ENCODE peak calls at places on chromosomes 16 and 17, in ten cellular contexts. P is Daoy; H is heart left ventricle; M is CD4-positive, alpha-beta memory T cell; K is posterior cingulate gyrus; S is left colon; X is heart right ventricle; B is WERI-Rb-1; U is GM23338; T is endothelial cell. V is an unnamed sample.
A peak's percentile ranks its signal among the peaks of the same experiment; 100 is the strongest.

GRCh38 chr16:85522842-85523601 is 90.1 kb upstream of the GSE1 start:
- DNase-seq in H (no peak), S (no peak), U (no peak), M (no peak), T (no peak), X (peak; percentile 68), B (peak; percentile 59), P (peak; percentile 73), K (no peak), V (no peak)

GRCh38 chr17:17778308-17779014 is 58.3 kb downstream of the SREBF1 start:
- DNase-seq in X (peak; percentile 76), S (peak; percentile 77), U (no peak), M (no peak), B (no peak), T (no peak), K (no peak), P (no peak), H (peak; percentile 86), V (peak; percentile 89)

GRCh38 chr17:50584749-50585148 is 24.2 kb downstream of the CACNA1G start:
- DNase-seq in H (no peak), X (no peak), K (no peak), S (no peak), U (no peak), B (no peak), T (no peak), P (no peak), M (no peak), V (no peak)

GRCh38 chr17:1275205-1275961 is 4.1 kb upstream of the TRARG1 start:
- DNase-seq in S (no peak), U (no peak), H (no peak), B (no peak), T (no peak), P (no peak), X (no peak), K (no peak), M (no peak), V (no peak)

GRCh38 chr17:42132941-42133340 is 10.3 kb downstream of the HSPB9 start:
- DNase-seq in P (peak; percentile 86), U (no peak), S (peak; percentile 81), X (no peak), T (no peak), B (no peak), H (peak; percentile 65), K (peak; percentile 64), M (no peak), V (peak; percentile 67)

GRCh38 chr17:74903034-74903433 is 9.6 kb upstream of the FADS6 start:
- DNase-seq in K (no peak), M (no peak), B (no peak), S (no peak), H (no peak), U (no peak), X (no peak), P (no peak), T (no peak), V (no peak)

GRCh38 chr16:53445534-53445933 is 11.3 kb downstream of the RBL2 start:
- DNase-seq in T (no peak), K (no peak), X (no peak), S (no peak), U (no peak), B (no peak), H (no peak), P (no peak), M (peak; percentile 22), V (no peak)

GRCh38 chr16:23104032-23104955 is 45.0 kb downstream of the USP31 start:
- DNase-seq in T (no peak), K (no peak), X (no peak), H (no peak), S (no peak), M (no peak), B (no peak), U (no peak), P (no peak), V (no peak)

GRCh38 chr16:88882358-88883030 is 16.0 kb upstream of the PABPN1L start:
- DNase-seq in B (no peak), P (no peak), M (peak; percentile 12), T (no peak), H (no peak), S (peak; percentile 68), X (no peak), U (no peak), K (no peak), V (peak; percentile 54)

GRCh38 chr17:16552637-16553045 is 16.4 kb downstream of the ZNF287 start:
- DNase-seq in U (no peak), H (no peak), P (no peak), B (no peak), X (no peak), K (no peak), S (no peak), T (no peak), M (no peak), V (no peak)

GRCh38 chr17:58630883-58631522 is 60.8 kb downstream of the TEX14 start:
- DNase-seq in U (peak; percentile 73), T (peak; percentile 46), B (peak; percentile 84), K (peak; percentile 12), H (no peak), M (no peak), X (no peak), P (peak; percentile 90), S (peak; percentile 29), V (no peak)

GRCh38 chr17:72143245-72143644 is 22.4 kb downstream of the SOX9 start:
- DNase-seq in B (no peak), P (no peak), K (no peak), U (no peak), M (no peak), S (peak; percentile 30), T (no peak), H (no peak), X (no peak), V (no peak)

GRCh38 chr17:78798695-78799559 is 16.9 kb upstream of the CYTH1 start:
- DNase-seq in B (peak; percentile 62), H (no peak), X (no peak), U (peak; percentile 27), S (no peak), K (no peak), T (no peak), M (peak; percentile 50), P (no peak), V (peak; percentile 38)

GRCh38 chr17:40910441-40910841 is 25.4 kb upstream of the KRT20 start:
- DNase-seq in X (no peak), K (no peak), P (no peak), T (no peak), U (no peak), B (no peak), M (no peak), H (no peak), S (no peak), V (no peak)

GRCh38 chr16:72246423-72246822 is 74.5 kb upstream of the PMFBP1 start:
- DNase-seq in H (no peak), K (no peak), P (no peak), M (no peak), T (no peak), X (no peak), B (no peak), U (no peak), S (no peak), V (no peak)

GRCh38 chr17:49928826-49929475 is 40.0 kb upstream of the DLX4 start:
- DNase-seq in X (no peak), P (peak; percentile 59), K (no peak), M (no peak), H (no peak), U (no peak), T (no peak), S (no peak), B (peak; percentile 43), V (no peak)

GRCh38 chr16:57863434-57864160 is 61.3 kb upstream of the KIFC3 start:
- DNase-seq in B (peak; percentile 74), P (peak; percentile 64), T (peak; percentile 37), K (peak; percentile 52), S (peak; percentile 52), U (peak; percentile 88), H (peak; percentile 61), M (no peak), X (peak; percentile 41), V (peak; percentile 71)

GRCh38 chr16:87464691-87465300 is 28.0 kb downstream of the ZCCHC14 start:
- DNase-seq in B (no peak), S (peak; percentile 75), P (peak; percentile 88), K (no peak), H (peak; percentile 84), T (peak; percentile 45), U (no peak), M (no peak), X (peak; percentile 60), V (peak; percentile 81)

GRCh38 chr17:37535906-37536305 is 46.2 kb downstream of the DUSP14 start:
- DNase-seq in U (no peak), M (no peak), P (no peak), K (no peak), H (no peak), X (no peak), T (no peak), B (no peak), S (no peak), V (no peak)

GRCh38 chr17:82267575-82268379 is 5.7 kb downstream of the CSNK1D start:
- DNase-seq in K (peak; percentile 86), S (peak; percentile 96), P (peak; percentile 94), X (peak; percentile 91), T (no peak), B (no peak), H (peak; percentile 96), U (no peak), M (no peak), V (peak; percentile 96)

GRCh38 chr17:20968913-20969616 is 73.7 kb downstream of the USP22 start:
- DNase-seq in K (no peak), P (no peak), M (no peak), B (no peak), X (no peak), U (no peak), S (no peak), T (no peak), H (no peak), V (no peak)

GRCh38 chr16:4309833-4310266 is 6.0 kb upstream of the GLIS2 start:
- DNase-seq in K (no peak), H (peak; percentile 64), M (peak; percentile 41), X (peak; percentile 56), T (peak; percentile 80), U (peak; percentile 95), P (peak; percentile 80), B (no peak), S (peak; percentile 68), V (peak; percentile 73)

GRCh38 chr17:67400193-67400592 is 23.1 kb downstream of the PITPNC1 start:
- DNase-seq in S (no peak), X (no peak), T (no peak), P (no peak), K (no peak), U (no peak), B (no peak), M (peak; percentile 50), H (no peak), V (no peak)

GRCh38 chr16:75555707-75556512 is at the start of gene TMEM231:
- DNase-seq in K (peak; percentile 98), U (peak; percentile 97), X (peak; percentile 98), H (peak; percentile 99), P (peak; percentile 96), B (peak; percentile 97), S (peak; percentile 98), T (peak; percentile 92), M (peak; percentile 95), V (peak; percentile 99)

GRCh38 chr17:16100737-16101400 is 101.2 kb downstream of the TTC19 start:
- DNase-seq in X (no peak), P (peak; percentile 6), B (no peak), U (no peak), H (no peak), M (no peak), S (no peak), T (no peak), K (no peak), V (no peak)

GRCh38 chr17:31593806-31594205 is 202.3 kb downstream of the RAB11FIP4 start:
- DNase-seq in K (peak; percentile 39), X (no peak), H (peak; percentile 44), P (peak; percentile 90), M (no peak), T (no peak), S (no peak), B (no peak), U (no peak), V (peak; percentile 60)

GRCh38 chr17:37607637-37608368 is 1.4 kb downstream of the SYNRG start:
- DNase-seq in H (no peak), M (peak; percentile 69), S (no peak), P (no peak), B (no peak), K (no peak), U (no peak), X (no peak), T (peak; percentile 11), V (no peak)

GRCh38 chr17:73325527-73325842 is 13.7 kb upstream of the CDC42EP4 start:
- DNase-seq in K (no peak), U (peak; percentile 24), H (no peak), S (no peak), M (no peak), B (no peak), X (no peak), T (no peak), P (no peak), V (peak; percentile 56)

V was measured in Right ventricle myocardium superior.